ENCODE peak calls at places on chromosomes 12 and 14, in eight cellular contexts. Y, J, F, A, W, R, T and L are unnamed samples.

GRCh38 chr12:124306686-124307555 is 12.0 kb downstream of the RFLNA start:
- DNase-seq in Y (no peak), J (no peak), F (no peak), A (no peak), W (no peak), R (no peak), T (no peak), L (no peak)

GRCh38 chr14:75372260-75372659 is 55.6 kb upstream of the JDP2 start:
- DNase-seq in Y (no peak), J (no peak), F (no peak), A (no peak), W (no peak), R (no peak), T (no peak), L (peak; percentile 17)

GRCh38 chr12:126424696-126425095 is 1359.5 kb downstream of the AACS start:
- DNase-seq in Y (no peak), J (no peak), F (no peak), A (no peak), W (no peak), R (no peak), T (no peak), L (peak; percentile 9)

GRCh38 chr12:116958402-116959197 is 47.9 kb downstream of the FBXW8 start:
- DNase-seq in Y (no peak), J (no peak), F (no peak), A (peak; percentile 39), W (no peak), R (no peak), T (no peak), L (no peak)

GRCh38 chr12:115885040-115885439 is 392.5 kb downstream of the MED13L start:
- DNase-seq in Y (no peak), J (no peak), F (no peak), A (no peak), W (no peak), R (no peak), T (no peak), L (no peak)

GRCh38 chr12:83136421-83136820 is 449.7 kb downstream of the TMTC2 start:
- DNase-seq in Y (no peak), J (no peak), F (no peak), A (no peak), W (no peak), R (no peak), T (no peak), L (no peak)

GRCh38 chr12:99978152-99978551 is 6.6 kb downstream of the ANKS1B start:
- DNase-seq in Y (no peak), J (no peak), F (no peak), A (no peak), W (no peak), R (no peak), T (no peak), L (no peak)

GRCh38 chr12:92070864-92071445 is 74.7 kb downstream of the BTG1 start:
- DNase-seq in Y (no peak), J (peak; percentile 41), F (no peak), A (no peak), W (no peak), R (peak; percentile 51), T (no peak), L (no peak)

GRCh38 chr14:100737526-100737925 is 10.8 kb downstream of the DLK1 start:
- DNase-seq in Y (no peak), J (no peak), F (no peak), A (no peak), W (no peak), R (no peak), T (no peak), L (no peak)

GRCh38 chr14:100738269-100738691 is 11.6 kb downstream of the DLK1 start:
- DNase-seq in Y (no peak), J (no peak), F (no peak), A (no peak), W (no peak), R (no peak), T (no peak), L (no peak)

GRCh38 chr14:100735271-100735670 is 8.6 kb downstream of the DLK1 start:
- DNase-seq in Y (no peak), J (no peak), F (no peak), A (no peak), W (no peak), R (no peak), T (no peak), L (no peak)

GRCh38 chr14:100738704-100739131 is 12.0 kb downstream of the DLK1 start:
- DNase-seq in Y (no peak), J (no peak), F (no peak), A (no peak), W (no peak), R (no peak), T (no peak), L (no peak)

DNA sequence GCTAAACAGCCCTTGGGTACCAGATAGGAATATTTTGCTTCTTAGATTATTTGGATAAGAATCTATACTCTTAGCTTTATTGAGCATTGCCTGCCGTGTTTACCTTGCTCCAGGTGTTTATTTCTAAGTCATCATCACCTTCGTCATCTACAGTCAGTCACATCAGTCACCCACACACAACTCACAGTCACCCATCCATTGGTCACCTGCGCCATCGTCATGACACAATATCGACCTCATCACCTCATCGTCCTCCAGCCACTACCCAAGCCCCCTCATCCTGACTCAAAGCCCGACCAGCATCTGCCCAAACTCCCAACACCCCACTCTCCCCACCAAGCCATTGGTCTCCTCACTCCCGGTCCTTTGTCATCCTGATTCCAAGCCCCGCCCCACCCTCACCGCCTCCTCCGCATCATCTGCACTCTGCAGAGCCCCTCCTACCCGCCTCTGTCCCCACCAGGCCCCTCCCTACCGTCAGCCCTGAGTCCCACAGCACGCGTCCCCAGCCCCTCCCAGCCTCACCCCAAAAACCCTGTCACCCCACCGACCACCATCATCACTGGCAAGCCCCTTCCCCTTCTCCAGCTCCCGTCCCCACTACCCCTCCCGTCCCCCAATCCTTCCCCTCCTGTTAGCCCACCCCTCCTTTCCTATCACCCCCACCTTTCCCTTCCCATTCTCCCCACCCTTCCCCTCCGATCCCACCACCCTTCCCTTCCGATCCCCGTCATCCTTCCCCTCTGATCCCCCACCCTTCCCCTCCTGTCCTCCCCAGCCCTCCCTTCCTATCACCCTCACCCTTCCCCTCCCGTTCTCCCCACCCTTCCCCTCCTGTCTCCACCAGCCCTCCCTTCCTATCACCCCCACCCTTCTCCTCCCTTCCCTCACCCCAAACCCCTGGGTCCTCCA is 9.8 kb downstream of the DLK1 start:
- DNase-seq in Y (no peak), J (no peak), F (no peak), A (no peak), W (peak; percentile 81), R (no peak), T (no peak), L (no peak)
- H3K4me3 ChIP-seq in Y (no peak overlapping the region), J (no peak overlapping the region), F (no peak overlapping the region), A (no peak overlapping the region), W (no peak overlapping the region), R (no peak overlapping the region), T (no peak overlapping the region), L (no peak overlapping the region)

DNA sequence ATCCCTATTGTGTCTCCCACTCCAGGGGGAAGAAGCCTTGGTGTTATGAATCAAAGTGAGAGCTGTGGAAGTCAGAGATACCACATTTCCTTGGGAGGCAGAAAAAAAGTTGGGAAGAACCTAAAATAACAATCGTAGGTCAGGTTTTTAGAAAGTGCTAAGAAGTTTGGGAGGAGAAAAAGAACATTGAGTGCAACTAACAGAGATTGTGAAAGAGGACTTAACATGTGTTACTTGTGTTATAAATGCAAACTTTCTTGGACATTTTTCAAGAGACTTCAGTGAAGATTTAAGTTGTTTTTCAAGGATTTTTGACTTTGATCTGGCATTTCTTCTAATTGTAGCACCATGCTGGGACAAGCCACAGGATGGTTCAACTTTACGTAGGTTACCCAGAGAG is 7.8 kb upstream of the ERP27 start:
- DNase-seq in Y (no peak), J (no peak), F (no peak), A (no peak), W (no peak), R (no peak), T (no peak), L (peak; percentile 42)
- H3K4me3 ChIP-seq in Y (no peak overlapping the region), J (no peak overlapping the region), F (no peak overlapping the region), A (no peak overlapping the region), W (no peak overlapping the region), R (no peak overlapping the region), T (no peak overlapping the region), L (no peak overlapping the region)

DNA sequence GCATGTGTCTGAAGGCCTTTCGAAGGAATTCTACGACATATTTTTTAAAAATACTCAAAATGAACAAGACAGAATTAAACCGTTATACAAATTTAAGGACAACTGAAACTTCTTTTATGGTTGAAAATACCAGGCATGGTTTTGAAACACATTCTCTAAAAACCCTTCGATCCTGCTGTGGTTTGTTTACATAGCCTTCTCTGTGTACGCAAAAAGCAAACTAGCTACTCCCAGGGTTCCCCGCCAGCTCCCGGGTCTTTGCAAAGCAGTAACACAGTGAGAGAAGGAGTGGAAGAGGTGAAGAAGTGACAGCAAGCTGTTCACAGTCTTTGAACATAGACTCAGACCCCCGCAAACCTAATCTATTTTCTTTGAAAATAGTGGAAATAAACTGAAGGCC is 2.2 kb upstream of the TC2N start:
- DNase-seq in Y (no peak), J (no peak), F (no peak), A (no peak), W (no peak), R (no peak), T (no peak), L (no peak)
- H3K4me3 ChIP-seq in Y (no peak overlapping the region), J (no peak overlapping the region), F (no peak overlapping the region), A (no peak overlapping the region), W (no peak overlapping the region), R (no peak overlapping the region), T (no peak overlapping the region), L (no peak overlapping the region)

DNA sequence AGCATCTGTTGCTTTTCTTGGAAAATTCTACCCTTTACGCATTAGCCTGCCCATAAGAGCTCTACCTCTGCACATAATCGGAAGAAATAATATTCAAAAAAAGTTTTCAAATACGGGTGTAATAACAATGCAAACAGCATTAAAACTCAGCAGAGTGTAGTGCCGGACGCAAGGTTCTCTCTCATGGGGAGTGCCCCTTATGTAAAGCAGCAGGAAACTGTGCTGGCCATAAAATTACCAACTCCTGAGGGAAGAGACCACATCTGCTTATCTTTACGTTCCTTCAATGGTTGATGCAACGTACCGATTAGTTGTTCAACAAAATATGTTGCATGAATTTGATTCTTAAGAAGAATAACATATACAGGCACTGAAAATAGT is 118.7 kb upstream of the TMCC3 start:
- DNase-seq in Y (no peak), J (no peak), F (no peak), A (no peak), W (no peak), R (no peak), T (no peak), L (no peak)
- H3K4me3 ChIP-seq in Y (no peak overlapping the region), J (no peak overlapping the region), F (no peak overlapping the region), A (no peak overlapping the region), W (no peak overlapping the region), R (no peak overlapping the region), T (no peak overlapping the region), L (no peak overlapping the region)

GRCh38 chr12:113488322-113488721 is 16.7 kb upstream of the LHX5 start:
- DNase-seq in Y (no peak), J (no peak), F (no peak), A (no peak), W (no peak), R (no peak), T (no peak), L (no peak)
- H3K4me3 ChIP-seq in Y (no peak overlapping the region), J (no peak overlapping the region), F (no peak overlapping the region), A (no peak overlapping the region), W (no peak overlapping the region), R (no peak overlapping the region), T (no peak overlapping the region), L (no peak overlapping the region)